ENCODE peak calls at places on chromosomes 5 and 9, in four cellular contexts. W is fibroblast of lung, E is A549, L is H9. Z is an unnamed sample.

GRCh38 chr9:68548241-68548640 is 7.6 kb upstream of the TMEM252 start:
- DNase-seq in E (no peak), L (no peak), W (no peak), Z (no peak)

GRCh38 chr9:108724669-108725068 is 131.1 kb downstream of the ACTL7B start:
- DNase-seq in L (no peak), W (peak), E (no peak), Z (peak)

GRCh38 chr5:72498284-72498683 is 8.9 kb downstream of the ZNF366 start:
- DNase-seq in W (peak), L (no peak), E (no peak), Z (peak)

GRCh38 chr5:959581-960531 is 48.7 kb upstream of the NKD2 start:
- DNase-seq in L (peak), W (no peak), E (no peak), Z (no peak)

GRCh38 chr9:69044226-69045219 is 9.0 kb downstream of the FXN start:
- DNase-seq in E (no peak), W (peak), L (peak), Z (peak)

GRCh38 chr5:9058666-9059065 is 487.2 kb downstream of the SEMA5A start:
- DNase-seq in W (no peak), E (no peak), L (no peak), Z (no peak)

GRCh38 chr9:35790385-35791291 is 753 bp upstream of the NPR2 start:
- DNase-seq in W (peak), E (peak), L (peak), Z (peak)

GRCh38 chr5:55064523-55064922 is 37.9 kb upstream of the GZMA start:
- DNase-seq in L (no peak), E (no peak), W (no peak), Z (no peak)

GRCh38 chr5:41068169-41068568 is 3.0 kb downstream of the MROH2B start:
- DNase-seq in W (peak), L (no peak), E (no peak), Z (peak)

GRCh38 chr9:113953541-113953940 is 77.4 kb downstream of the ZNF618 start:
- DNase-seq in E (no peak), L (no peak), W (no peak), Z (peak)

GRCh38 chr5:40682431-40683017 is 2.8 kb downstream of the PTGER4 start:
- DNase-seq in W (peak), E (no peak), L (no peak), Z (no peak)

GRCh38 chr5:91430949-91431348 is 47.8 kb upstream of the ARRDC3 start:
- DNase-seq in E (no peak), L (no peak), W (no peak), Z (no peak)

GRCh38 chr9:124001445-124001799 is 10.1 kb upstream of the LHX2 start:
- DNase-seq in W (no peak), E (no peak), L (no peak), Z (no peak)

GRCh38 chr9:33320568-33321261 is 30.4 kb downstream of the NFX1 start:
- DNase-seq in E (peak), W (peak), L (no peak), Z (no peak)

GRCh38 chr5:151005975-151006576 is 14.3 kb upstream of the GPX3 start:
- DNase-seq in W (peak), E (no peak), L (no peak), Z (peak)

GRCh38 chr5:74233571-74233970 is 407.0 kb downstream of the ENC1 start:
- DNase-seq in E (no peak), L (no peak), W (peak), Z (no peak)

GRCh38 chr9:127012250-127012649 is 97.7 kb downstream of the RALGPS1 start:
- DNase-seq in W (no peak), E (no peak), L (no peak), Z (no peak)

GRCh38 chr5:24142346-24142745 is 502.4 kb downstream of the CDH10 start:
- DNase-seq in E (no peak), W (no peak), L (no peak), Z (no peak)

GRCh38 chr5:149062371-149063016 is 368 bp downstream of the SH3TC2 start:
- DNase-seq in L (no peak), E (peak), W (peak), Z (peak)

GRCh38 chr9:129988607-129989361 is 54.2 kb downstream of the FNBP1 start:
- DNase-seq in W (no peak), E (no peak), L (no peak), Z (no peak)

GRCh38 chr5:127439544-127440096 is 77.8 kb upstream of the PRRC1 start:
- DNase-seq in W (no peak), E (no peak), L (no peak), Z (no peak)

GRCh38 chr5:80141147-80141671 is 106.1 kb downstream of the THBS4 start:
- DNase-seq in L (peak), E (no peak), W (peak), Z (peak)

DNA sequence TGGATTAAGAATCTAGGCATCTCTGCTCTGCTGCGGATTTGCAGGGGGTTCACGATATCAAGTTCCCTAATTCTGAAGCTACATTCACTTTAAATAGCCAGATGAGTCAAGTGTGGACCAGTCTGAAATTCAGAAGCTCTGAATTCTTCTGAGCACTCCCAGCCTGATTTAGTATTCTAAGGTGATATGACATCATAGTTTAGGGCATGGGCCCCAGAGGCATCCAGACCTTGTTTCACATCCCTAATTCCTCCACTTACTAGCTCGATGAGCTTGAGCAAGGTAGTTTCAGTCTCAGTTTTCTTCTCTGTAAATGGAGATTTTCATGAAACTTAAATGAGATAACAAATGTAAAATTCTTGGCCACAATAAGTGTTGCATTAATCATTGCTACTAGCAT is 65.2 kb downstream of the TMEM167A start:
- DNase-seq in L (no peak), E (no peak), W (no peak), Z (no peak)
- H3K27ac ChIP-seq in L (no peak), E (no peak), W (no peak), Z (no peak)

DNA sequence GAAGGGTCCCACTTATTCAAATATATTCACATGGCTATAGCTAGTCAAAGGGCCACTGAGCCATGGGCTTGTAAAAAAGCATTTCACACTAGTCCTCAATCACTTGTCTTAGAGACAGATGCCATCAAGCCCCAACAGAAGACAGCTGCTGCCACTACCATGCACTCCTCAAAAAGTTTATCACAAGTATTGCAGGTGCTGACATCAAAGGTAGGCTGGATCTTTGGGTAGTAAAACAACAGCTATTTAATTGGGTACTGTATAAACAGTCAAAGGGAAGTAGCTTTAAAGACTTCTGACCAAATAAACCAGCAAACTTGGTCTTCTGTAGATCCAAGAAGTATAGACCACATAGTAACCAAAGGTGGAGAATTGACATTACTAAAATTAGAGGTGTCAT is 59.2 kb upstream of the FER start:
- DNase-seq in L (no peak), E (no peak), W (no peak), Z (no peak)
- H3K27ac ChIP-seq in L (no peak), E (no peak), W (no peak), Z (no peak)

DNA sequence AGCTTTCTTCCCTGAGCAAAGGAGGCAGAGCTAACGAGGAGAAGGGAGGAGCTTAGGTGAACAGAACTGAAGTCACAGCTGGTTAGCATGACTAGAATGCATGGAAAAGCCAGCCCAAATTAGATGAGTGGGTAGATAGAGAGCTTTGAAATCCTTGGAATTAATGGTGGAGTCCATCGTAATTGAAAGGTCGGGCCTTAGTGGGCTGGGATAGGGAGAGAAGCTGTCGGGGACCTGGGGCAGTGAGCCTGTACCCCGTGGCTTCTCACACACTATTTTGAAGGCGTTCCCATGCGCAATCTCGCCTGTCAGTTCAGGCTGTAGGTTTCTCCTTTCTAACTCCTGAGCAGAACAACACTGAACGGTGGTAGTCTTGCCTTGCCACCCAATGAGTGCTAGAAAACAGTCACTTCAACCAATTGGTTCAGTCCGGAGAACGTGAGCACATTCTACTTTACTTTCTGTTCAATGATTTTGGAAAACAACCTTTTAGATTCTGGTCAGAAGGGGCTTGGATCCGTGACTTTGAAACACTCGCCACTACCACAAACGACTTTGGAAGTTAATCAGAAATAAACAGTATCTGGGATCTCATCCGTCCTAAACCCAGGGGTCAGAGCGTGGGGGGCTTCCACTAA is 655 bp upstream of the RAI14 start:
- DNase-seq in E (peak), W (peak), L (peak), Z (peak)
- H3K27ac ChIP-seq in E (peak), W (peak), L (peak), Z (peak)

GRCh38 chr5:173774212-173774850 is 113.8 kb upstream of the CPEB4 start:
- DNase-seq in L (no peak), E (no peak), W (no peak), Z (no peak)

GRCh38 chr5:173770637-173771036 is 117.5 kb upstream of the CPEB4 start:
- DNase-seq in W (no peak), E (no peak), L (no peak), Z (no peak)

GRCh38 chr5:173772407-173773059 is 115.6 kb upstream of the CPEB4 start:
- DNase-seq in L (no peak), W (peak), E (no peak), Z (peak)

GRCh38 chr5:173771058-173771742 is 116.9 kb upstream of the CPEB4 start:
- DNase-seq in E (no peak), W (no peak), L (no peak), Z (no peak)

DNA sequence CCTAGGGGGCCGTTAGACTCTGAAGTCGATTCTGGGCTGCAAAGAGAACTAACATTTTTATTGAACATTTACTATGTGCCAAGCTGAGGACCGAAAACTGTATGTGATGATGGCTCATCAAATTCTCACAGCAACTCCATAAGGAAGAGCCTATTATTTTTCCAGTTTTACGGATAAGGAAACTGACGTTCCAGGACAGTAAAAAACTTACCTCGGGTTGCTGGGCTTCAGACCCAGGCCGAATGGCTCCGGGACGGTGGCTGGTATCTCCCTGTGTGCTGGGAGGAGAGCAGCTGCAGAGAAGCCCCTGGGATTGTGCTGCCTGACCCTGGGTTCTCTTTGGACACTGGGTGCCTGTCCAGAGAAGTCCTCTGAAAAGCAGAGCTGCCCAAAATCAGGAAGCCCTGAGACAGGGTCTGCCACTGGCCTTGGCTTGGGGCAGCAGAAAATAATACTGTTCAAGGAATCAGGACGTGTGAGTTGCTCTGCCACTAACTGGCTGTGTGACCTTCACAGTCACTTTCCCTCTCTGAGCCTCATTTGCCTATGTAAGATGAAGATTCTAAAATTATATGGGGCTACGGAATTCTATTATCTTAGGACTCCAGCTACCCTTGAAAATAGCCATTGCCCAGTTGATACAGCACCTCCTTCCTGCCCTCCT is 116.3 kb upstream of the CPEB4 start:
- DNase-seq in E (no peak), W (no peak), L (no peak), Z (no peak)
- H3K27ac ChIP-seq in E (peak), W (no peak), L (no peak), Z (no peak)

DNA sequence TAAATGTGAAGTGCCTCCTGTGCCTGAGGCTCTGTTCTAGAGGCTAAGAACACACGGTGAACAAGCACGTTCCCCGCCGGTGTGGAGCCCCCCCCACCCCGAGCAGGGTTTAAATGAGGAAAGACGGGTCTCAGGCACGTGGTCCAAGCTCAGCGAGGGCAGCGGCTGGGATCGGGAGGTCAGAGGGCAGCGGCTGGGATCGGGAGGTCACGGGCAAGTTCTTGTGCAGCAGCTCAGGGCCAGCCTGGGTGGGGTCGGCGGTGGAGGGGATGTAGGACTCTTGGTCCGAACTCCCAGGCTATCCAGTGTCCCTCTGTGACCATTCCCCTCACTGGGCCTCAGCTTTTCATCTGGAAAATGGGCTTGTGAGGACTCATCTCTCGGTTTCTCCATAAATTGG is 2.7 kb upstream of the GBGT1 start:
- DNase-seq in W (no peak), E (no peak), L (no peak), Z (no peak)
- H3K27ac ChIP-seq in W (no peak), E (no peak), L (no peak), Z (no peak)

Z was measured in cardiac muscle cell.